ENCODE peak calls at places on chromosomes 7 and 10, in nine cellular contexts. Y is NCI-H1092 treated with DMSO at 0.1 percent for 48 hours; Q is activated CD4-positive, CD25-positive, alpha-beta regulatory T cell treated with anti-CD3 and anti-CD28 coated beads, Interleukin-2, amount 50 U/mL, for 72 hours; L is foreskin keratinocyte; O is GM23248; R is activated CD4-positive, alpha-beta T cell treated with anti-CD3 and anti-CD28 coated beads, Interleukin-2, amount 10 ng/mL, durations not matched to agents 7 days and 5 days; A is stomach; U is endothelial cell; J is renal cortical epithelial cell. T is an unnamed sample.

GRCh38 chr10:67550042-67550441 is 146.0 kb downstream of the CTNNA3 start:
- DNase-seq in Y (no peak), Q (no peak), L (no peak), O (no peak), R (no peak), A (no peak), U (no peak), J (no peak), T (no peak)

GRCh38 chr10:131257027-131257426 is 54.5 kb downstream of the TCERG1L start:
- DNase-seq in Y (no peak), Q (no peak), L (no peak), O (no peak), R (no peak), A (no peak), U (no peak), J (no peak), T (no peak)

GRCh38 chr10:87706731-87707130 is 47.1 kb downstream of the PAPSS2 start:
- DNase-seq in Y (peak), Q (no peak), L (no peak), O (no peak), R (no peak), A (no peak), U (no peak), J (no peak), T (no peak)

GRCh38 chr10:88733215-88733614 is 26.6 kb upstream of the LIPN start:
- DNase-seq in Y (no peak), Q (no peak), L (no peak), O (no peak), R (no peak), A (no peak), U (no peak), J (peak), T (no peak)

GRCh38 chr10:109456566-109457361 is 466.5 kb downstream of the XPNPEP1 start:
- DNase-seq in Y (no peak), Q (no peak), L (no peak), O (peak), R (no peak), A (no peak), U (peak), J (no peak), T (no peak)

GRCh38 chr10:118531105-118531851 is 64.2 kb downstream of the PRLHR start:
- DNase-seq in Y (no peak), Q (no peak), L (no peak), O (peak), R (no peak), A (no peak), U (no peak), J (no peak), T (no peak)

GRCh38 chr10:132439424-132440163 is 42.6 kb downstream of the PWWP2B start:
- DNase-seq in Y (no peak), Q (no peak), L (no peak), O (no peak), R (no peak), A (no peak), U (no peak), J (no peak), T (no peak)

GRCh38 chr7:116809636-116810266 is 52.6 kb upstream of the CAPZA2 start:
- DNase-seq in Y (peak), Q (no peak), L (no peak), O (peak), R (peak), A (no peak), U (peak), J (peak), T (peak)

GRCh38 chr7:152145853-152146466 is 120.5 kb downstream of the GALNT11 start:
- DNase-seq in Y (peak), Q (no peak), L (no peak), O (peak), R (peak), A (no peak), U (peak), J (peak), T (peak)

GRCh38 chr7:3149961-3150516 is 106.4 kb upstream of the CARD11 start:
- DNase-seq in Y (no peak), Q (no peak), L (no peak), O (no peak), R (no peak), A (no peak), U (no peak), J (no peak), T (no peak)

GRCh38 chr7:30525409-30525808 is 20.8 kb upstream of the GGCT start:
- DNase-seq in Y (no peak), Q (no peak), L (no peak), O (no peak), R (no peak), A (no peak), U (no peak), J (no peak), T (no peak)

GRCh38 chr7:70574970-70575799 is 556.8 kb upstream of the GALNT17 start:
- DNase-seq in Y (peak), Q (no peak), L (peak), O (peak), R (no peak), A (no peak), U (no peak), J (peak), T (peak)

GRCh38 chr10:60536529-60537114 is 146.9 kb upstream of the ANK3 start:
- DNase-seq in Y (no peak), Q (no peak), L (no peak), O (peak), R (peak), A (no peak), U (no peak), J (peak), T (no peak)

GRCh38 chr10:128099901-128100300 is 26.3 kb downstream of the MKI67 start:
- DNase-seq in Y (no peak), Q (no peak), L (no peak), O (no peak), R (no peak), A (no peak), U (no peak), J (no peak), T (no peak)

GRCh38 chr10:132319853-132320669 is 11.9 kb upstream of the LRRC27 start:
- DNase-seq in Y (no peak), Q (no peak), L (no peak), O (peak), R (peak), A (no peak), U (no peak), J (peak), T (no peak)

GRCh38 chr7:69654381-69654780 is 56.1 kb downstream of the AUTS2 start:
- DNase-seq in Y (peak), Q (no peak), L (no peak), O (no peak), R (no peak), A (peak), U (no peak), J (no peak), T (no peak)

GRCh38 chr10:17801507-17801906 is 7.6 kb upstream of the MRC1 start:
- DNase-seq in Y (no peak), Q (no peak), L (no peak), O (no peak), R (no peak), A (no peak), U (no peak), J (no peak), T (no peak)

GRCh38 chr10:6052247-6053221 is 9.6 kb downstream of the IL2RA start:
- DNase-seq in Y (no peak), Q (peak), L (no peak), O (no peak), R (peak), A (peak), U (no peak), J (peak), T (no peak)

GRCh38 chr10:71458387-71458786 is 61.7 kb downstream of the CDH23 start:
- DNase-seq in Y (no peak), Q (no peak), L (no peak), O (no peak), R (no peak), A (no peak), U (no peak), J (no peak), T (no peak)

GRCh38 chr7:2637505-2638223 is 5.9 kb downstream of the TTYH3 start:
- DNase-seq in Y (no peak), Q (no peak), L (no peak), O (no peak), R (no peak), A (no peak), U (no peak), J (no peak), T (no peak)

GRCh38 chr10:104449402-104449801 is 95.8 kb downstream of the CFAP58 start:
- DNase-seq in Y (no peak), Q (no peak), L (no peak), O (peak), R (no peak), A (no peak), U (no peak), J (no peak), T (no peak)

GRCh38 chr7:47619806-47620205 is 37.9 kb upstream of the TNS3 start:
- DNase-seq in Y (no peak), Q (no peak), L (no peak), O (no peak), R (no peak), A (no peak), U (no peak), J (no peak), T (no peak)

GRCh38 chr10:119759832-119760231 is 34.0 kb downstream of the INPP5F start:
- DNase-seq in Y (no peak), Q (no peak), L (no peak), O (no peak), R (no peak), A (no peak), U (no peak), J (peak), T (no peak)

GRCh38 chr10:57663401-57663800 is 604.3 kb downstream of the IPMK start:
- DNase-seq in Y (no peak), Q (no peak), L (no peak), O (no peak), R (no peak), A (no peak), U (no peak), J (no peak), T (no peak)

GRCh38 chr7:123120286-123120685 is 79.5 kb downstream of the SLC13A1 start:
- DNase-seq in Y (no peak), Q (no peak), L (peak), O (no peak), R (no peak), A (no peak), U (no peak), J (peak), T (no peak)

GRCh38 chr7:87565877-87566276 is 34.8 kb downstream of the ABCB1 start:
- DNase-seq in Y (no peak), Q (no peak), L (no peak), O (no peak), R (no peak), A (no peak), U (no peak), J (no peak), T (no peak)

GRCh38 chr7:73978681-73979563 is 49.1 kb upstream of the ELN start:
- DNase-seq in Y (no peak), Q (no peak), L (no peak), O (peak), R (no peak), A (peak), U (peak), J (peak), T (peak)

GRCh38 chr7:43700059-43700501 is 29.2 kb downstream of the COA1 start:
- DNase-seq in Y (peak), Q (no peak), L (no peak), O (peak), R (no peak), A (no peak), U (no peak), J (peak), T (peak)

GRCh38 chr10:131656446-131656845 is 244.4 kb upstream of the PPP2R2D start:
- DNase-seq in Y (no peak), Q (no peak), L (no peak), O (no peak), R (no peak), A (peak), U (no peak), J (no peak), T (no peak)

GRCh38 chr7:16106300-16106699 is 315.0 kb downstream of the CRPPA start:
- DNase-seq in Y (no peak), Q (no peak), L (no peak), O (no peak), R (no peak), A (no peak), U (no peak), J (no peak), T (no peak)

GRCh38 chr7:98826811-98827231 is 43.0 kb downstream of the TMEM130 start:
- DNase-seq in Y (peak), Q (no peak), L (no peak), O (peak), R (no peak), A (peak), U (no peak), J (no peak), T (peak)

GRCh38 chr7:118304100-118304499 is 79.6 kb downstream of the ANKRD7 start:
- DNase-seq in Y (no peak), Q (no peak), L (no peak), O (no peak), R (no peak), A (no peak), U (no peak), J (no peak), T (no peak)

GRCh38 chr7:134777908-134778580 is 1.4 kb upstream of the CALD1 start:
- DNase-seq in Y (no peak), Q (no peak), L (no peak), O (peak), R (no peak), A (no peak), U (no peak), J (peak), T (no peak)

GRCh38 chr7:49791089-49791741 is 17.8 kb downstream of the VWC2 start:
- DNase-seq in Y (no peak), Q (no peak), L (no peak), O (no peak), R (no peak), A (no peak), U (peak), J (peak), T (peak)

GRCh38 chr7:6705959-6706665 is 635 bp downstream of the ZNF12 start:
- DNase-seq in Y (no peak), Q (peak), L (no peak), O (peak), R (peak), A (peak), U (peak), J (peak), T (no peak)

GRCh38 chr7:129501760-129502707 is at the start of gene SMKR1:
- DNase-seq in Y (peak), Q (peak), L (no peak), O (peak), R (peak), A (peak), U (peak), J (peak), T (peak)

GRCh38 chr7:113548561-113548960 is 370.2 kb downstream of the PPP1R3A start:
- DNase-seq in Y (no peak), Q (no peak), L (peak), O (no peak), R (no peak), A (no peak), U (no peak), J (peak), T (no peak)